ENCODE peak calls at places on chromosome 1, in eight cellular contexts. One of them, this sample, is unnamed. For H3K27me3 and H3K4me1, the result is how much of the 10 kb centered on the place peaks cover.

GRCh38 chr1:212648431-212648830 is 39.9 kb downstream of the ATF3 start:
- DNase-seq in psoas muscle: no peak
- DNase-seq in CD8-positive, alpha-beta T cell: no peak
- DNase-seq in PC-3: no peak
- DNase-seq in K562: no peak
- DNase-seq in PC-9: no peak
- DNase-seq in neural progenitor cell: no peak
- DNase-seq in thyroid gland: no peak
- DNase-seq in this sample: no peak

GRCh38 chr1:11357291-11357690 is 84.3 kb downstream of the UBIAD1 start:
- DNase-seq in K562: no peak
- DNase-seq in neural progenitor cell: no peak
- DNase-seq in psoas muscle: no peak
- DNase-seq in PC-3: no peak
- DNase-seq in CD8-positive, alpha-beta T cell: no peak
- DNase-seq in PC-9: no peak
- DNase-seq in thyroid gland: no peak
- DNase-seq in this sample: no peak

GRCh38 chr1:109886827-109887226 is 23.8 kb upstream of the CSF1 start:
- DNase-seq in PC-9: no peak
- DNase-seq in thyroid gland: no peak
- DNase-seq in psoas muscle: no peak
- DNase-seq in K562: no peak
- DNase-seq in CD8-positive, alpha-beta T cell: no peak
- DNase-seq in neural progenitor cell: no peak
- DNase-seq in PC-3: no peak
- DNase-seq in this sample: no peak

GRCh38 chr1:205570173-205570501 is 61.7 kb downstream of the ELK4 start:
- DNase-seq in PC-9: no peak
- DNase-seq in thyroid gland: no peak
- DNase-seq in neural progenitor cell: no peak
- DNase-seq in CD8-positive, alpha-beta T cell: no peak
- DNase-seq in K562: no peak
- DNase-seq in psoas muscle: no peak
- DNase-seq in PC-3: no peak
- DNase-seq in this sample: no peak

GRCh38 chr1:64516301-64516700 is 46.4 kb downstream of the CACHD1 start:
- DNase-seq in PC-3: peak
- DNase-seq in thyroid gland: no peak
- DNase-seq in K562: no peak
- DNase-seq in psoas muscle: no peak
- DNase-seq in PC-9: no peak
- DNase-seq in CD8-positive, alpha-beta T cell: no peak
- DNase-seq in neural progenitor cell: no peak
- DNase-seq in this sample: no peak

GRCh38 chr1:152411846-152412245 is 2.2 kb downstream of the CRNN start:
- DNase-seq in K562: no peak
- DNase-seq in PC-9: no peak
- DNase-seq in thyroid gland: no peak
- DNase-seq in CD8-positive, alpha-beta T cell: no peak
- DNase-seq in neural progenitor cell: no peak
- DNase-seq in PC-3: no peak
- DNase-seq in psoas muscle: no peak
- DNase-seq in this sample: no peak

GRCh38 chr1:188433428-188433827 is 1604.7 kb downstream of the PLA2G4A start:
- DNase-seq in PC-9: no peak
- DNase-seq in PC-3: peak
- DNase-seq in thyroid gland: no peak
- DNase-seq in K562: no peak
- DNase-seq in psoas muscle: no peak
- DNase-seq in neural progenitor cell: no peak
- DNase-seq in CD8-positive, alpha-beta T cell: no peak
- DNase-seq in this sample: peak

GRCh38 chr1:21232044-21232443 is 55.3 kb upstream of the EIF4G3 start:
- DNase-seq in PC-9: peak
- DNase-seq in K562: peak
- DNase-seq in neural progenitor cell: peak
- DNase-seq in PC-3: peak
- DNase-seq in thyroid gland: peak
- DNase-seq in psoas muscle: no peak
- DNase-seq in CD8-positive, alpha-beta T cell: no peak
- DNase-seq in this sample: no peak

GRCh38 chr1:53375440-53375839 is 47.6 kb upstream of the LRP8 start:
- DNase-seq in PC-9: no peak
- DNase-seq in neural progenitor cell: no peak
- DNase-seq in CD8-positive, alpha-beta T cell: no peak
- DNase-seq in K562: no peak
- DNase-seq in thyroid gland: no peak
- DNase-seq in psoas muscle: no peak
- DNase-seq in PC-3: no peak
- DNase-seq in this sample: no peak

GRCh38 chr1:174366946-174367345 is 80.8 kb upstream of the GPR52 start:
- DNase-seq in neural progenitor cell: no peak
- DNase-seq in CD8-positive, alpha-beta T cell: no peak
- DNase-seq in thyroid gland: no peak
- DNase-seq in K562: no peak
- DNase-seq in PC-3: no peak
- DNase-seq in psoas muscle: no peak
- DNase-seq in PC-9: no peak
- DNase-seq in this sample: no peak

GRCh38 chr1:90724361-90724760 is 7.3 kb upstream of the BARHL2 start:
- DNase-seq in PC-3: no peak
- DNase-seq in CD8-positive, alpha-beta T cell: no peak
- DNase-seq in PC-9: no peak
- DNase-seq in thyroid gland: no peak
- DNase-seq in neural progenitor cell: no peak
- DNase-seq in K562: no peak
- DNase-seq in psoas muscle: no peak
- DNase-seq in this sample: no peak

GRCh38 chr1:225806249-225806648 is 3.7 kb upstream of the EPHX1 start:
- DNase-seq in neural progenitor cell: no peak
- DNase-seq in K562: no peak
- DNase-seq in PC-9: no peak
- DNase-seq in psoas muscle: no peak
- DNase-seq in CD8-positive, alpha-beta T cell: no peak
- DNase-seq in thyroid gland: no peak
- DNase-seq in PC-3: no peak
- DNase-seq in this sample: no peak

GRCh38 chr1:26160527-26161407 is 1.9 kb downstream of the FAM110D start:
- DNase-seq in PC-3: no peak
- DNase-seq in CD8-positive, alpha-beta T cell: no peak
- DNase-seq in thyroid gland: no peak
- DNase-seq in PC-9: no peak
- DNase-seq in psoas muscle: no peak
- DNase-seq in neural progenitor cell: no peak
- DNase-seq in K562: peak
- DNase-seq in this sample: no peak

GRCh38 chr1:160224606-160225005 is 19.4 kb downstream of the PEA15 start:
- DNase-seq in CD8-positive, alpha-beta T cell: no peak
- DNase-seq in psoas muscle: no peak
- DNase-seq in PC-3: no peak
- DNase-seq in PC-9: no peak
- DNase-seq in neural progenitor cell: no peak
- DNase-seq in thyroid gland: no peak
- DNase-seq in K562: no peak
- DNase-seq in this sample: peak

GRCh38 chr1:160221089-160221488 is 15.9 kb downstream of the PEA15 start:
- DNase-seq in K562: no peak
- DNase-seq in PC-9: no peak
- DNase-seq in psoas muscle: no peak
- DNase-seq in thyroid gland: no peak
- DNase-seq in PC-3: no peak
- DNase-seq in neural progenitor cell: no peak
- DNase-seq in CD8-positive, alpha-beta T cell: no peak
- DNase-seq in this sample: no peak

GRCh38 chr1:160220301-160220700 is 15.1 kb downstream of the PEA15 start:
- DNase-seq in CD8-positive, alpha-beta T cell: no peak
- DNase-seq in psoas muscle: no peak
- DNase-seq in PC-9: no peak
- DNase-seq in neural progenitor cell: peak
- DNase-seq in K562: no peak
- DNase-seq in PC-3: no peak
- DNase-seq in thyroid gland: peak
- DNase-seq in this sample: no peak

GRCh38 chr1:160225345-160225744 is 20.2 kb downstream of the PEA15 start:
- DNase-seq in PC-3: no peak
- DNase-seq in neural progenitor cell: no peak
- DNase-seq in K562: no peak
- DNase-seq in PC-9: no peak
- DNase-seq in psoas muscle: no peak
- DNase-seq in thyroid gland: no peak
- DNase-seq in CD8-positive, alpha-beta T cell: no peak
- DNase-seq in this sample: peak

GRCh38 chr1:160222521-160222920 is 17.3 kb downstream of the PEA15 start:
- DNase-seq in thyroid gland: no peak
- DNase-seq in psoas muscle: no peak
- DNase-seq in PC-3: no peak
- DNase-seq in neural progenitor cell: no peak
- DNase-seq in K562: no peak
- DNase-seq in PC-9: no peak
- DNase-seq in CD8-positive, alpha-beta T cell: no peak
- DNase-seq in this sample: no peak
- H3K27me3 ChIP-seq in thyroid gland: under half
- H3K27me3 ChIP-seq in psoas muscle: under half
- H3K27me3 ChIP-seq in PC-3: under half
- H3K27me3 ChIP-seq in neural progenitor cell: under half
- H3K27me3 ChIP-seq in K562: under half
- H3K27me3 ChIP-seq in PC-9: under half
- H3K27me3 ChIP-seq in CD8-positive, alpha-beta T cell: under half
- H3K27me3 ChIP-seq in this sample: under half

GRCh38 chr1:111594128-111594693 is 25.4 kb upstream of the RAP1A start:
- DNase-seq in K562: no peak
- DNase-seq in neural progenitor cell: no peak
- DNase-seq in psoas muscle: no peak
- DNase-seq in PC-9: no peak
- DNase-seq in PC-3: no peak
- DNase-seq in CD8-positive, alpha-beta T cell: no peak
- DNase-seq in thyroid gland: no peak
- DNase-seq in this sample: no peak

GRCh38 chr1:111591946-111592345 is 27.6 kb upstream of the RAP1A start:
- DNase-seq in PC-9: no peak
- DNase-seq in PC-3: no peak
- DNase-seq in K562: no peak
- DNase-seq in thyroid gland: no peak
- DNase-seq in CD8-positive, alpha-beta T cell: no peak
- DNase-seq in psoas muscle: no peak
- DNase-seq in neural progenitor cell: no peak
- DNase-seq in this sample: no peak

GRCh38 chr1:111593403-111594127 is 26.0 kb upstream of the RAP1A start:
- DNase-seq in PC-9: peak
- DNase-seq in psoas muscle: no peak
- DNase-seq in K562: no peak
- DNase-seq in CD8-positive, alpha-beta T cell: no peak
- DNase-seq in thyroid gland: peak
- DNase-seq in PC-3: no peak
- DNase-seq in neural progenitor cell: no peak
- DNase-seq in this sample: peak

GRCh38 chr1:111595807-111596206 is 23.8 kb upstream of the RAP1A start:
- DNase-seq in CD8-positive, alpha-beta T cell: no peak
- DNase-seq in K562: no peak
- DNase-seq in PC-3: no peak
- DNase-seq in thyroid gland: no peak
- DNase-seq in psoas muscle: no peak
- DNase-seq in PC-9: no peak
- DNase-seq in neural progenitor cell: no peak
- DNase-seq in this sample: no peak

DNA sequence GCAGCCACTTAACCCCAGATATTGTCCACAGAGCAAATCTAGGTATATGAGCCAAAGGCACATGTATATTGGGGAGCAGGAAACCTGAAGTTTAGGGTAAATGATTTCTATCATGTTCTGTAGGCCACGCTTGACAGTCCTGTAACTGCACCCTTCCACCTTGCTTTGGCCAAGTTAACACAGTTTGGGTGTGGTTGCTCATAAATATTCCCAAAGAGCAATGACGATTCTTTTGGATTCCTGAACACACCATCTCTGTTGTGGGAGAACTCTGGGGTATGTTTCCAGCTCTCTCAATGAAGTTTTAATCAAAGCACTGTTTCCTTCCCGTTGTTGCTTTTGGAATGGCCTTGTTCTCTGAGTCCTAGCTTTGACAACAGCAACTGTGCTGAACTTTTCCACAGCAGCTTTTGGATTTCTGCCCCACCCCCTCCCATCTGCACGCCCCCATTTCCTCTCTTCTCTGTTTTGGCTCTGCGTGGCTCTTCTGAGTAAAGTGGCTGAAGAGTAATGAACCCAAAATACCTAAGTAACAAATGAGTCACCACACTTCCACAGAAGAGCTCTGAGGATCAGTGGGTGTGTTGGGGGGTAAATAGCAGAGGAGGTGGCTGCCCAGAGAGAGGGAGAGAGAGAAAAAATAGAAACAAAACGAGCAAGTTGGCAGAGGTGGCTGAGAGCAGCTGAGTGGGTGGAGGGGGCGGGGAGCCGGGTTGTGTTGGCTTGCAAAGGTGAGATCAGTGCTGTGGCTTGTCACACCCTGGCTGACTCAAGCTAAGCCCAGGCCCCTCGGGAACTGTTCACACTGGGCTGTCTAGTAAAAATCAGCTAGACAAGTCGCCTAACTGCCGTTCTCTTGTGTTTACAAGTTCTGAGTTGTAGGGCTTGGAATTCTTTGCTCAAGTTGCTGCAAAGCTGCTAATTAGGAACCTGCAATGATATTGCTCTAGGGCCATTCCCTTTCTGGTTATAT is 26.9 kb upstream of the RAP1A start:
- DNase-seq in CD8-positive, alpha-beta T cell: peak
- DNase-seq in thyroid gland: peak
- DNase-seq in K562: peak
- DNase-seq in psoas muscle: peak
- DNase-seq in PC-3: peak
- DNase-seq in PC-9: peak
- DNase-seq in neural progenitor cell: peak
- DNase-seq in this sample: peak
- H3K4me1 ChIP-seq in CD8-positive, alpha-beta T cell: half or more
- H3K4me1 ChIP-seq in thyroid gland: under half
- H3K4me1 ChIP-seq in K562: under half
- H3K4me1 ChIP-seq in psoas muscle: under half
- H3K4me1 ChIP-seq in PC-3: under half
- H3K4me1 ChIP-seq in PC-9: under half
- H3K4me1 ChIP-seq in neural progenitor cell: under half
- H3K4me1 ChIP-seq in this sample: under half

DNA sequence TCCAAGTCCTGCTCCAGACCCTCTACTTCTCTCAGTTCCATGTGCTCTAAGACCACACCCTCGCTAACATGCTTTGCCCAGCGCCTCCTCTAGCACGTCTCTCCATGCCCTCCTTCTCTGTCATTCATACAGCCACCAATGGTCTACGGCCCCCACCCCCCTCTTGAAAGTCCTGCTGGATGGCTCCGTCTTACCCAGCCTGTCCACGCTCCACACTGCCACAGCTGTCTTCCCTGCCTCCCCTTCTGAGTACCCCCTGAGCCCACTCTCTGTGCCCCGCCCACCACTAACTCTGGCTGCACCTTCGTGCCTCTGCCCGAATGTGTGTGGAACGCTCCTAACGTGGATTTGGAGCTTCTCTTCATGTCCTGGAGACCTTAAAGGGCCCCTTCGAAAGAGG is 244.6 kb downstream of the TRABD2B start:
- DNase-seq in PC-3: no peak
- DNase-seq in K562: no peak
- DNase-seq in psoas muscle: no peak
- DNase-seq in neural progenitor cell: no peak
- DNase-seq in CD8-positive, alpha-beta T cell: no peak
- DNase-seq in PC-9: no peak
- DNase-seq in thyroid gland: no peak
- DNase-seq in this sample: no peak
- TF ChIP-seq CTCF in PC-3: no peak
- TF ChIP-seq CTCF in K562: no peak
- TF ChIP-seq CTCF in psoas muscle: no peak
- TF ChIP-seq CTCF in neural progenitor cell: no peak
- TF ChIP-seq CTCF in CD8-positive, alpha-beta T cell: no peak
- TF ChIP-seq CTCF in PC-9: no peak
- TF ChIP-seq CTCF in thyroid gland: no peak
- TF ChIP-seq CTCF in this sample: no peak

GRCh38 chr1:3011127-3011526 is 10.1 kb upstream of the ACTRT2 start:
- DNase-seq in neural progenitor cell: no peak
- DNase-seq in thyroid gland: no peak
- DNase-seq in PC-9: no peak
- DNase-seq in psoas muscle: no peak
- DNase-seq in PC-3: no peak
- DNase-seq in K562: no peak
- DNase-seq in CD8-positive, alpha-beta T cell: no peak
- DNase-seq in this sample: no peak
- H3K27me3 ChIP-seq in neural progenitor cell: under half
- H3K27me3 ChIP-seq in thyroid gland: under half
- H3K27me3 ChIP-seq in PC-9: half or more
- H3K27me3 ChIP-seq in psoas muscle: under half
- H3K27me3 ChIP-seq in PC-3: half or more
- H3K27me3 ChIP-seq in K562: under half
- H3K27me3 ChIP-seq in CD8-positive, alpha-beta T cell: under half
- H3K27me3 ChIP-seq in this sample: under half